ENCODE peak calls at places on chromosomes 13 and 19, in seven cellular contexts. G is adrenal gland; W is uterus; B is nucleus accumbens; D is bronchial epithelial cell; Y is activated CD4-positive, alpha-beta T cell treated with anti-CD3 and anti-CD28 coated beads for 24 hours; I is stimulated activated CD8-positive, alpha-beta memory T cell treated with anti-CD3 and anti-CD28 coated beads, Interleukin-15, amount 100 ng/mL, for 1 hour. K is an unnamed sample.
A peak's percentile ranks its signal among the peaks of the same experiment; 100 is the strongest.

GRCh38 chr13:33633701-33634525 is 184.0 kb upstream of the RFC3 start:
- DNase-seq in G (no peak), W (no peak), B (peak; percentile 3), D (peak; percentile 99), Y (no peak), I (no peak), K (no peak)

GRCh38 chr19:40561947-40562346 is 14.7 kb upstream of the SHKBP1 start:
- DNase-seq in G (no peak), W (no peak), B (no peak), D (no peak), Y (no peak), I (no peak), K (no peak)

GRCh38 chr13:27065582-27065981 is 106.0 kb downstream of the USP12 start:
- DNase-seq in G (no peak), W (no peak), B (no peak), D (no peak), Y (no peak), I (no peak), K (no peak)

GRCh38 chr19:44741258-44741731 is 7.2 kb upstream of the BCL3 start:
- DNase-seq in G (peak; percentile 66), W (no peak), B (no peak), D (peak; percentile 92), Y (no peak), I (no peak), K (no peak)

GRCh38 chr13:44969858-44970484 is 19.3 kb downstream of the NUFIP1 start:
- DNase-seq in G (no peak), W (no peak), B (no peak), D (peak; percentile 51), Y (no peak), I (no peak), K (peak; percentile 68)

GRCh38 chr13:83215627-83216026 is 666.6 kb downstream of the SLITRK1 start:
- DNase-seq in G (no peak), W (no peak), B (no peak), D (peak; percentile 8), Y (no peak), I (no peak), K (peak; percentile 49)

GRCh38 chr19:35264281-35265125 is 4.3 kb upstream of the USF2 start:
- DNase-seq in G (peak; percentile 42), W (peak; percentile 11), B (no peak), D (no peak), Y (no peak), I (no peak), K (no peak)

GRCh38 chr19:41456342-41456918 is 13.5 kb downstream of the ERICH4 start:
- DNase-seq in G (no peak), W (no peak), B (no peak), D (no peak), Y (no peak), I (no peak), K (peak; percentile 4)

GRCh38 chr13:82480415-82480814 is 1401.9 kb downstream of the SLITRK1 start:
- DNase-seq in G (no peak), W (no peak), B (no peak), D (peak; percentile 5), Y (no peak), I (no peak), K (no peak)

GRCh38 chr19:53057904-53058579 is 13.5 kb downstream of the ERVV-2 start:
- DNase-seq in G (no peak), W (no peak), B (no peak), D (no peak), Y (no peak), I (no peak), K (no peak)

K was measured in myocyte.